ENCODE peak calls at places on chromosome 5, in seven cellular contexts. One of them, this sample, is unnamed.

GRCh38 chr5:153896701-153897100 is 142.0 kb downstream of the FAM114A2 start:
- DNase-seq in mesenchymal stem cell: peak; percentile 66
- DNase-seq in fibroblast of lung: peak; percentile 73
- DNase-seq in kidney: no peak
- DNase-seq in IMR-90: peak; percentile 60
- DNase-seq in neural progenitor cell: no peak
- DNase-seq in mammary epithelial cell: peak; percentile 51
- DNase-seq in this sample: no peak

GRCh38 chr5:53923969-53924876 is 363.8 kb downstream of the NDUFS4 start:
- DNase-seq in mesenchymal stem cell: peak; percentile 9
- DNase-seq in fibroblast of lung: peak; percentile 22
- DNase-seq in neural progenitor cell: no peak
- DNase-seq in mammary epithelial cell: no peak
- DNase-seq in kidney: no peak
- DNase-seq in IMR-90: peak; percentile 62
- DNase-seq in this sample: no peak

GRCh38 chr5:169119287-169120048 is 181.5 kb downstream of the SLIT3 start:
- DNase-seq in kidney: no peak
- DNase-seq in IMR-90: no peak
- DNase-seq in neural progenitor cell: no peak
- DNase-seq in fibroblast of lung: no peak
- DNase-seq in mesenchymal stem cell: no peak
- DNase-seq in mammary epithelial cell: no peak
- DNase-seq in this sample: no peak

GRCh38 chr5:146340260-146341081 is 1.8 kb downstream of the POU4F3 start:
- DNase-seq in kidney: no peak
- DNase-seq in IMR-90: peak; percentile 60
- DNase-seq in mammary epithelial cell: peak; percentile 42
- DNase-seq in fibroblast of lung: peak; percentile 75
- DNase-seq in mesenchymal stem cell: peak; percentile 68
- DNase-seq in neural progenitor cell: peak; percentile 92
- DNase-seq in this sample: peak; percentile 39

GRCh38 chr5:127844631-127845030 is 141.4 kb downstream of the CCDC192 start:
- DNase-seq in mesenchymal stem cell: no peak
- DNase-seq in kidney: no peak
- DNase-seq in IMR-90: no peak
- DNase-seq in neural progenitor cell: peak; percentile 52
- DNase-seq in mammary epithelial cell: no peak
- DNase-seq in fibroblast of lung: no peak
- DNase-seq in this sample: peak; percentile 54

GRCh38 chr5:139903805-139904565 is 108.4 kb downstream of the PSD2 start:
- DNase-seq in neural progenitor cell: peak; percentile 84
- DNase-seq in IMR-90: no peak
- DNase-seq in kidney: no peak
- DNase-seq in mammary epithelial cell: peak; percentile 14
- DNase-seq in mesenchymal stem cell: peak; percentile 41
- DNase-seq in fibroblast of lung: no peak
- DNase-seq in this sample: no peak

GRCh38 chr5:126656397-126657007 is 55.8 kb downstream of the PHAX start:
- DNase-seq in IMR-90: peak; percentile 57
- DNase-seq in mesenchymal stem cell: peak; percentile 55
- DNase-seq in kidney: no peak
- DNase-seq in mammary epithelial cell: no peak
- DNase-seq in fibroblast of lung: peak; percentile 70
- DNase-seq in neural progenitor cell: peak; percentile 56
- DNase-seq in this sample: no peak

GRCh38 chr5:73544429-73545402 is 20.7 kb downstream of the ANKRA2 start:
- DNase-seq in IMR-90: no peak
- DNase-seq in mesenchymal stem cell: no peak
- DNase-seq in mammary epithelial cell: peak; percentile 81
- DNase-seq in kidney: no peak
- DNase-seq in fibroblast of lung: no peak
- DNase-seq in neural progenitor cell: no peak
- DNase-seq in this sample: peak; percentile 88

GRCh38 chr5:154197801-154198461 is 7.4 kb downstream of the GALNT10 start:
- DNase-seq in mesenchymal stem cell: peak; percentile 69
- DNase-seq in IMR-90: peak; percentile 35
- DNase-seq in kidney: no peak
- DNase-seq in neural progenitor cell: no peak
- DNase-seq in mammary epithelial cell: peak; percentile 99
- DNase-seq in fibroblast of lung: no peak
- DNase-seq in this sample: no peak

GRCh38 chr5:149647334-149647733 is 66.0 kb downstream of the ARHGEF37 start:
- DNase-seq in neural progenitor cell: no peak
- DNase-seq in mesenchymal stem cell: no peak
- DNase-seq in mammary epithelial cell: no peak
- DNase-seq in kidney: no peak
- DNase-seq in fibroblast of lung: no peak
- DNase-seq in IMR-90: no peak
- DNase-seq in this sample: no peak

GRCh38 chr5:32735512-32735911 is 24.4 kb downstream of the NPR3 start:
- DNase-seq in mammary epithelial cell: no peak
- DNase-seq in mesenchymal stem cell: no peak
- DNase-seq in fibroblast of lung: no peak
- DNase-seq in IMR-90: no peak
- DNase-seq in neural progenitor cell: no peak
- DNase-seq in kidney: no peak
- DNase-seq in this sample: no peak

GRCh38 chr5:135534609-135535419 is 950 bp downstream of the NEUROG1 start:
- DNase-seq in mesenchymal stem cell: no peak
- DNase-seq in mammary epithelial cell: no peak
- DNase-seq in kidney: no peak
- DNase-seq in fibroblast of lung: no peak
- DNase-seq in IMR-90: no peak
- DNase-seq in neural progenitor cell: peak; percentile 83
- DNase-seq in this sample: no peak

GRCh38 chr5:170302729-170303501 is 5.3 kb upstream of the LCP2 start:
- DNase-seq in kidney: peak; percentile 90
- DNase-seq in mesenchymal stem cell: peak; percentile 34
- DNase-seq in IMR-90: no peak
- DNase-seq in neural progenitor cell: no peak
- DNase-seq in mammary epithelial cell: no peak
- DNase-seq in fibroblast of lung: no peak
- DNase-seq in this sample: no peak

GRCh38 chr5:64680289-64680688 is 10.0 kb upstream of the SHISAL2B start:
- DNase-seq in fibroblast of lung: no peak
- DNase-seq in mammary epithelial cell: peak; percentile 48
- DNase-seq in neural progenitor cell: peak; percentile 39
- DNase-seq in kidney: no peak
- DNase-seq in IMR-90: no peak
- DNase-seq in mesenchymal stem cell: peak; percentile 3
- DNase-seq in this sample: no peak

GRCh38 chr5:116371935-116372334 is 202.7 kb downstream of the SEMA6A start:
- DNase-seq in fibroblast of lung: no peak
- DNase-seq in IMR-90: no peak
- DNase-seq in kidney: no peak
- DNase-seq in mesenchymal stem cell: peak; percentile 8
- DNase-seq in neural progenitor cell: no peak
- DNase-seq in mammary epithelial cell: no peak
- DNase-seq in this sample: no peak

GRCh38 chr5:36444582-36444999 is 142.9 kb upstream of the RANBP3L start:
- DNase-seq in IMR-90: no peak
- DNase-seq in mesenchymal stem cell: no peak
- DNase-seq in fibroblast of lung: peak; percentile 48
- DNase-seq in kidney: no peak
- DNase-seq in neural progenitor cell: no peak
- DNase-seq in mammary epithelial cell: no peak
- DNase-seq in this sample: peak; percentile 27

GRCh38 chr5:53089481-53089976 is 20.0 kb downstream of the MOCS2 start:
- DNase-seq in neural progenitor cell: no peak
- DNase-seq in IMR-90: peak; percentile 34
- DNase-seq in mesenchymal stem cell: no peak
- DNase-seq in kidney: no peak
- DNase-seq in fibroblast of lung: peak; percentile 58
- DNase-seq in mammary epithelial cell: no peak
- DNase-seq in this sample: no peak

GRCh38 chr5:179610903-179611265 is 12.6 kb downstream of the HNRNPH1 start:
- DNase-seq in mammary epithelial cell: no peak
- DNase-seq in fibroblast of lung: no peak
- DNase-seq in neural progenitor cell: no peak
- DNase-seq in mesenchymal stem cell: no peak
- DNase-seq in kidney: no peak
- DNase-seq in IMR-90: no peak
- DNase-seq in this sample: no peak

DNA sequence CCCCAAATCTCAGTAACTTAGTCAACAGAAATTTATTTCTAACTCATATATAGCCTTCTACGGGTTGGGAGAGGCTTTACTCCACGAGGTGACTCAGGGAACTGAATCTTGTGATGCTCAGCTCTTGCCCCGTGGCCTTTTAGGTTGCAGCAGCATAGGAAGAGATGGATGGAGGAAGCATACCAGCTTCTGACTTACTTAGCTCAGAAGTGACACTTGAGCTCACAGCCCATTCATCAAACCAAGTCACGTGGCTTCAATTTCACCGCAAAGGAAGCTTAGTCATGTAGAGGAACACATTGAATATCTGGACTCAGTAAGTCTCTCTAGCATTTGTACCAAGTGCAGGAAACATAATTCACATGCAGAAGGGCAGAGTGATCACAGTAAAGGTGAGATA is 124.1 kb upstream of the KCNN2 start:
- DNase-seq in fibroblast of lung: peak; percentile 98
- DNase-seq in kidney: no peak
- DNase-seq in mammary epithelial cell: peak; percentile 41
- DNase-seq in mesenchymal stem cell: peak; percentile 92
- DNase-seq in IMR-90: peak; percentile 99
- DNase-seq in neural progenitor cell: no peak
- DNase-seq in this sample: no peak
- H3K9ac ChIP-seq in fibroblast of lung: no peak overlapping the region
- H3K9ac ChIP-seq in kidney: no peak overlapping the region
- H3K9ac ChIP-seq in mammary epithelial cell: no peak overlapping the region
- H3K9ac ChIP-seq in mesenchymal stem cell: no peak overlapping the region
- H3K9ac ChIP-seq in IMR-90: no peak overlapping the region
- H3K9ac ChIP-seq in neural progenitor cell: no peak overlapping the region
- H3K9ac ChIP-seq in this sample: no peak overlapping the region

DNA sequence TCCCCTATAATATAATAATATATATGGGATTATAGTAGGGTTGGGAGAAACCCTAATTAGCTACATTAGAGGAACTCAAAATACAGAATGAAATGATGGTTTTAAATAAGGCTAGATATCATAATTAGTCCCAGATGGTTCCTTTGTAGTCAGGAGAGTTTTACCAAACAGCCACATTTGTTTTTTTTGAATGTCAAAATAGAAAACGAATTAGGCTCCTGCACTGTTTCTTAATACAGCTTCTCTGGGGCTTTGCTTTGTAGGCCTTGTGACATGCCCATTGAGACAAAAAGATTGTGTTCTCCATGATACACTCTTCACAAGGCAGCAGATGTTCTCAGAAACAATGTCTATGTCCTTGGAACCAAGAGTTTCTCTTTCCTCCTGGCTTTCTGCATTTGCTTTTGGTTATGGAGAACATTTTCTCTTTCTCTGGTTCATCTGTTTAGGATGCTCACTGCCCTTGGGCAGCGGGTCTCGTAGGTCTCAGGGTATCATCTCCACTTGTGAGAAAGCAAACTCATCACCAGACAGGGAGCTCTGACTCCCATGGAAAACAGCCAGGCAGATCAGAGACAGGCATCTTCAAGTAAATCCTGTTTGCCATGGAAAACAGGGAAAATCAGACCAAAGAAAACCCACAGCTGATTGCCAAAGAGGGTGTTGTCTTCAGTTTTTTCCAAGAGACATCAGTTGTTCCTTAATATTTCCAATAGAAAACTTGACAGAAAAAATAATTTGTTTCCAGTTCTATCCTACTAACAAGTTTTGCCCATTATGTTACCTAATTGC is 54.1 kb upstream of the RPS23 start:
- DNase-seq in fibroblast of lung: no peak
- DNase-seq in IMR-90: no peak
- DNase-seq in mammary epithelial cell: no peak
- DNase-seq in mesenchymal stem cell: peak; percentile 42
- DNase-seq in neural progenitor cell: no peak
- DNase-seq in kidney: no peak
- DNase-seq in this sample: no peak
- H3K9ac ChIP-seq in fibroblast of lung: no peak overlapping the region
- H3K9ac ChIP-seq in IMR-90: no peak overlapping the region
- H3K9ac ChIP-seq in mammary epithelial cell: no peak overlapping the region
- H3K9ac ChIP-seq in mesenchymal stem cell: peak overlapping the region; percentile 53
- H3K9ac ChIP-seq in neural progenitor cell: no peak overlapping the region
- H3K9ac ChIP-seq in kidney: no peak overlapping the region
- H3K9ac ChIP-seq in this sample: no peak overlapping the region

GRCh38 chr5:159095882-159096554 is 3.7 kb downstream of the EBF1 start:
- DNase-seq in fibroblast of lung: no peak
- DNase-seq in kidney: peak; percentile 66
- DNase-seq in mammary epithelial cell: no peak
- DNase-seq in neural progenitor cell: peak; percentile 15
- DNase-seq in IMR-90: no peak
- DNase-seq in mesenchymal stem cell: no peak
- DNase-seq in this sample: no peak

GRCh38 chr5:159095218-159095617 is 4.5 kb downstream of the EBF1 start:
- DNase-seq in IMR-90: no peak
- DNase-seq in neural progenitor cell: peak; percentile 77
- DNase-seq in mammary epithelial cell: no peak
- DNase-seq in kidney: peak; percentile 72
- DNase-seq in mesenchymal stem cell: no peak
- DNase-seq in fibroblast of lung: no peak
- DNase-seq in this sample: no peak

GRCh38 chr5:159092288-159092687 is 7.4 kb downstream of the EBF1 start:
- DNase-seq in mammary epithelial cell: no peak
- DNase-seq in kidney: no peak
- DNase-seq in neural progenitor cell: no peak
- DNase-seq in IMR-90: no peak
- DNase-seq in fibroblast of lung: no peak
- DNase-seq in mesenchymal stem cell: no peak
- DNase-seq in this sample: no peak

GRCh38 chr5:159096555-159097460 is 2.9 kb downstream of the EBF1 start:
- DNase-seq in fibroblast of lung: no peak
- DNase-seq in mammary epithelial cell: no peak
- DNase-seq in neural progenitor cell: peak; percentile 69
- DNase-seq in mesenchymal stem cell: no peak
- DNase-seq in IMR-90: no peak
- DNase-seq in kidney: peak; percentile 68
- DNase-seq in this sample: no peak

GRCh38 chr5:159094745-159095144 is 5.0 kb downstream of the EBF1 start:
- DNase-seq in mammary epithelial cell: no peak
- DNase-seq in neural progenitor cell: peak; percentile 56
- DNase-seq in mesenchymal stem cell: peak; percentile 74
- DNase-seq in fibroblast of lung: peak; percentile 85
- DNase-seq in kidney: peak; percentile 85
- DNase-seq in IMR-90: peak; percentile 69
- DNase-seq in this sample: peak; percentile 43
- H3K9ac ChIP-seq in mammary epithelial cell: no peak overlapping the region
- H3K9ac ChIP-seq in neural progenitor cell: no peak overlapping the region
- H3K9ac ChIP-seq in mesenchymal stem cell: peak overlapping the region; percentile 98
- H3K9ac ChIP-seq in fibroblast of lung: no peak overlapping the region
- H3K9ac ChIP-seq in kidney: no peak overlapping the region
- H3K9ac ChIP-seq in IMR-90: no peak overlapping the region
- H3K9ac ChIP-seq in this sample: no peak overlapping the region

GRCh38 chr5:75566710-75567309 is 44.4 kb upstream of the ANKDD1B start:
- DNase-seq in fibroblast of lung: peak; percentile 92
- DNase-seq in neural progenitor cell: no peak
- DNase-seq in mesenchymal stem cell: peak; percentile 95
- DNase-seq in kidney: no peak
- DNase-seq in mammary epithelial cell: peak; percentile 82
- DNase-seq in IMR-90: peak; percentile 96
- DNase-seq in this sample: no peak
- H3K9ac ChIP-seq in fibroblast of lung: no peak overlapping the region
- H3K9ac ChIP-seq in neural progenitor cell: no peak overlapping the region
- H3K9ac ChIP-seq in mesenchymal stem cell: peak overlapping the region; percentile 53
- H3K9ac ChIP-seq in kidney: no peak overlapping the region
- H3K9ac ChIP-seq in mammary epithelial cell: no peak overlapping the region
- H3K9ac ChIP-seq in IMR-90: no peak overlapping the region
- H3K9ac ChIP-seq in this sample: no peak overlapping the region

GRCh38 chr5:180811623-180812119 is 9.1 kb upstream of the MGAT1 start:
- DNase-seq in kidney: no peak
- DNase-seq in mesenchymal stem cell: no peak
- DNase-seq in mammary epithelial cell: peak; percentile 50
- DNase-seq in neural progenitor cell: no peak
- DNase-seq in IMR-90: no peak
- DNase-seq in fibroblast of lung: no peak
- DNase-seq in this sample: no peak
- H3K9ac ChIP-seq in kidney: peak overlapping the region; percentile 87
- H3K9ac ChIP-seq in mesenchymal stem cell: peak overlapping the region; percentile 94
- H3K9ac ChIP-seq in mammary epithelial cell: no peak overlapping the region
- H3K9ac ChIP-seq in neural progenitor cell: no peak overlapping the region
- H3K9ac ChIP-seq in IMR-90: no peak overlapping the region
- H3K9ac ChIP-seq in fibroblast of lung: no peak overlapping the region
- H3K9ac ChIP-seq in this sample: peak overlapping the region; percentile 60

This sample was measured in colonic mucosa.